ENCODE peak calls at places on chromosomes 4 and X, in four cellular contexts. S, X, B and F are unnamed samples. For H3K36me3, the result is how much of the 10 kb centered on the place peaks cover.

GRCh38 chr4:40238700-40239548 is 42.1 kb downstream of the RHOH start:
- DNase-seq in S (no peak), X (no peak), B (no peak), F (no peak)

GRCh38 chr4:173134426-173134825 is 34.2 kb upstream of the GALNT7 start:
- DNase-seq in S (no peak), X (no peak), B (no peak), F (no peak)

GRCh38 chr4:1079711-1080265 is 33.6 kb downstream of the RNF212 start:
- DNase-seq in S (no peak), X (no peak), B (no peak), F (no peak)

GRCh38 chr4:43380093-43380492 is 487.6 kb downstream of the GRXCR1 start:
- DNase-seq in S (no peak), X (no peak), B (no peak), F (peak)

GRCh38 chr4:13888112-13888511 is 260.6 kb upstream of the BOD1L1 start:
- DNase-seq in S (no peak), X (no peak), B (no peak), F (no peak)

GRCh38 chrX:107894038-107894437 is 68.4 kb downstream of the MID2 start:
- DNase-seq in S (no peak), X (peak), B (peak), F (peak)

GRCh38 chr4:99832854-99833253 is 16.2 kb downstream of the DAPP1 start:
- DNase-seq in S (no peak), X (no peak), B (no peak), F (no peak)

GRCh38 chr4:74039065-74039763 is 725 bp upstream of the CXCL3 start:
- DNase-seq in S (no peak), X (no peak), B (no peak), F (no peak)

GRCh38 chr4:84967292-84967651 is 782 bp upstream of the WDFY3 start:
- DNase-seq in S (no peak), X (no peak), B (no peak), F (no peak)

GRCh38 chr4:98781641-98782348 is 123.4 kb upstream of the TSPAN5 start:
- DNase-seq in S (no peak), X (no peak), B (no peak), F (no peak)

GRCh38 chr4:141768954-141769353 is 132.6 kb downstream of the IL15 start:
- DNase-seq in S (no peak), X (no peak), B (no peak), F (no peak)

GRCh38 chr4:149638073-149638472 is 177.6 kb downstream of the IQCM start:
- DNase-seq in S (no peak), X (no peak), B (no peak), F (no peak)
- H3K36me3 ChIP-seq in S (under half), X (under half), B (under half), F (under half)

GRCh38 chrX:130285710-130286109 is 17.0 kb upstream of the ZNF280C start:
- DNase-seq in S (no peak), X (no peak), B (no peak), F (no peak)

GRCh38 chrX:130280901-130281300 is 12.2 kb upstream of the ZNF280C start:
- DNase-seq in S (no peak), X (no peak), B (no peak), F (peak)

GRCh38 chrX:130282151-130282550 is 13.5 kb upstream of the ZNF280C start:
- DNase-seq in S (no peak), X (no peak), B (no peak), F (no peak)

GRCh38 chrX:130287071-130287770 is 18.5 kb upstream of the ZNF280C start:
- DNase-seq in S (no peak), X (no peak), B (peak), F (no peak)

DNA sequence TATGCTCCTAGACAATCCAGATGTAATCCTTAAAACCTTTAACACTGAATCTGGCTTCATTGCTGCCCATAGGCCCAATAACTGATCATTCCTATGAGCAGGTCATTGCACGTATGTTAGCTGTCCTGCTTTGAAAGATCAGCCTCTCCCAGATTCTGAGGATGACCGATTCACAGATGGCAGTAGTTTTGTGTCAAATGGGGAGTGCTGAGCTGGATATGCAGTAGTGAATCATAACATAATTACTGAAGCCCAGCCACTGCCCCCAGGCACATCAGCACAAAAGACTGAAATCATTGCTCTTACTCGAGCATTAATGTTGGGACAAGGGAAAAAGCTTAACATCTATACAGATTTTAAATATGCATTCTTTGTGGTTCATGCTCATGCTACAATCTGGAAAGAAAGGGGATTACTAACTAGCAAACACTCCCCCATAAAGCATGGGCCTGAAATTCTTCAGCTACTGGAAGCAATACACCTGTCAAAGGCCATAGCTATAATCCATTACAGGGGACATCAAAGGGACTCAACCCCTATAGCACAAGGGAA is 16.4 kb upstream of the ZNF280C start:
- DNase-seq in S (no peak), X (no peak), B (no peak), F (no peak)
- TF ChIP-seq SUZ12 in S (no peak), X (no peak), B (no peak), F (no peak)

DNA sequence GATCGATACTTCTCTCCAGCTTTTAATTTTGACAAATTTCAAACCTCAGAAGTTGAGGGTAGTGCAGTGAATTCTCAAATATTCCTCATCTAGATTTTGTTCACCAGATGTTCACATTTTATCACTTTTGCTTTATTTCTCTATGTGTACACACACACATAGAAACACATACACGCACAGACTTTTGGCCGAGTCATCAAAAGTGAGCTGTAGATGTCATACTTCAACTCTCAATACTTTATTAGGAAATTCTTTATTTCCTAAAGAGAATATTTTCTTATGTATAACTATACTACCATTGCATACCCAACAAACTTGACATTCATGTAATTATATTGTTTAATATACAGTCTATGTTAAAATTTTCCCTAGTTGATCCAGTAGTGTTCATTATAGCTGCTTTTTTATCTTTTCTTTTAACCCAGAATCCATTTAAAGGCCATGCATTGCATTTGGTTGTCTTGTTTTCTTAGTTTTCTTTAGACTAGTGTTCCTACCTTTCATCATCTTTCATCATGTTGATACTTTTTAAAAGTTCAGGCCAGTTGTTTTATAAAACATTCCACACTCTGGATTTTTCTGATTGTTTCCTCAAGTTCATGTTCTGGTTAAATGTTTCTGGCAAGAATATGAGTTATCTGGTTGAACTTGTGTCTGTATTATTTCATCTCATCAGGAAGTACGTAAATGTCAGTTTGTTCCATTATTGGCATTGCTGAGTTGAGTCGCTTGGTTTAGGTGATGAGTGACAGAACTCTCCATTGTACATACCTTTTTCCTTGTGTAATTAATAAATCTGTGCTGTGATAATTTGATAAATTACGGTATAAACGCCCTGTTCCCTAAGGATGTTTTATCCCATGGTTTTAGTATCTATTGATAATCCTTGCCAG is 94.1 kb upstream of the TLR2 start:
- DNase-seq in S (no peak), X (no peak), B (no peak), F (no peak)
- H3K36me3 ChIP-seq in S (under half), X (under half), B (under half), F (under half)

GRCh38 chr4:169229571-169230028 is 41.2 kb downstream of the SH3RF1 start:
- DNase-seq in S (no peak), X (no peak), B (no peak), F (no peak)
- TF ChIP-seq SUZ12 in S (no peak), X (no peak), B (no peak), F (no peak)

GRCh38 chr4:3237266-3237665 is 11.7 kb upstream of the MSANTD1 start:
- DNase-seq in S (no peak), X (no peak), B (no peak), F (no peak)
- H3K36me3 ChIP-seq in S (under half), X (under half), B (under half), F (half or more)

DNA sequence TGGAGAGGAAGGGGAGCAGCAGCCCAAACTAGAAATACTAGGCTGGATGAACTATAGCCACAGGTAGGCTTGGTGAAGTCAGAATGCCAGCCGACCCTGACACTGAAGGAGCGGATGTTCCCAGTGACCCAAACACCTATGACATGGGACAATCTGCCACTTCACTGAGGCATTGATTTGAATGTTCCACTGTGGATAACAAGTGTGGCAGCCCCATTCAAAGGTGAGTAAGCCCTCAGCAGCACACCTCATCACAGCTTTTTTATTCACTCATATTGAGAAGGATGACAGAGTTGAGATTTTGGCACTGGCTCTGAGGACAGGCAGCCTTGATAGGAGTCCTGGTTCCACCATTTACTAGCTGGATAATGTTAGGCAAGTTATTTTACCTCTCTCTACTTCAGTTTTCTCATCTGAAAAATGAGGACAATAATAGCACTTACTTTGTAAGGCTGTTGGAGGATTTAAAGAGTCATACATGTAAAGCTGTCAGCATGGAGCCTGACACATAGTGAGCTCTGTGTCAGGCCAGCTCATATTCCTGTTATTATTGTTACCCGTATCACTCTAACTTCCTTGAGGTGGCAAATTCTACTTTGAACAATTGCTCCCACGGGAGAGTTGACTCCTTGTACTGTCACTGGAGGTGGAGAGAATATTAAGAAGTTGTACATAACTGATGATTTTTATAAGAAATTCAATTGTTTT is 114.6 kb downstream of the RASL11B start:
- DNase-seq in S (no peak), X (no peak), B (no peak), F (no peak)
- TF ChIP-seq SUZ12 in S (no peak), X (no peak), B (no peak), F (no peak)

GRCh38 chr4:88264338-88264737 is 20.0 kb downstream of the PPM1K start:
- DNase-seq in S (no peak), X (no peak), B (no peak), F (no peak)
- H3K36me3 ChIP-seq in S (under half), X (under half), B (under half), F (under half)

GRCh38 chr4:164977243-164978164 is at the start of gene TRIM61:
- DNase-seq in S (no peak), X (peak), B (no peak), F (peak)
- TF ChIP-seq SUZ12 in S (no peak), X (no peak), B (no peak), F (no peak)

GRCh38 chrX:41118156-41118555 is 32.9 kb downstream of the USP9X start:
- DNase-seq in S (no peak), X (no peak), B (no peak), F (no peak)

GRCh38 chrX:41119803-41120202 is 34.6 kb downstream of the USP9X start:
- DNase-seq in S (no peak), X (no peak), B (no peak), F (no peak)

GRCh38 chrX:41121766-41122165 is 36.5 kb downstream of the USP9X start:
- DNase-seq in S (no peak), X (no peak), B (no peak), F (no peak)

GRCh38 chrX:41122664-41123257 is 37.5 kb downstream of the USP9X start:
- DNase-seq in S (no peak), X (no peak), B (no peak), F (no peak)

GRCh38 chrX:41116948-41117347 is 31.7 kb downstream of the USP9X start:
- DNase-seq in S (no peak), X (peak), B (no peak), F (no peak)
- H3K36me3 ChIP-seq in S (under half), X (under half), B (under half), F (under half)